ENCODE peak calls at places on chromosomes 5 and 9, in seven cellular contexts. One of them, this sample, is unnamed.

GRCh38 chr9:95085861-95086563 is 231.5 kb downstream of the FANCC start:
- DNase-seq in neuronal stem cell: no peak
- DNase-seq in CD4-positive, alpha-beta T cell: no peak
- DNase-seq in IMR-90: no peak
- DNase-seq in mesenchymal stem cell: no peak
- DNase-seq in HL-60: no peak
- DNase-seq in tibial artery: peak
- DNase-seq in this sample: peak

GRCh38 chr9:104794070-104794469 is 30.1 kb downstream of the NIPSNAP3B start:
- DNase-seq in tibial artery: no peak
- DNase-seq in neuronal stem cell: no peak
- DNase-seq in CD4-positive, alpha-beta T cell: no peak
- DNase-seq in mesenchymal stem cell: no peak
- DNase-seq in HL-60: no peak
- DNase-seq in IMR-90: no peak
- DNase-seq in this sample: no peak

GRCh38 chr9:137068539-137069507 is 1.5 kb downstream of the SAPCD2 start:
- DNase-seq in CD4-positive, alpha-beta T cell: no peak
- DNase-seq in IMR-90: no peak
- DNase-seq in HL-60: no peak
- DNase-seq in neuronal stem cell: no peak
- DNase-seq in tibial artery: no peak
- DNase-seq in mesenchymal stem cell: no peak
- DNase-seq in this sample: no peak

GRCh38 chr9:125043148-125043547 is 100.2 kb downstream of the SCAI start:
- DNase-seq in CD4-positive, alpha-beta T cell: no peak
- DNase-seq in mesenchymal stem cell: no peak
- DNase-seq in HL-60: no peak
- DNase-seq in IMR-90: no peak
- DNase-seq in neuronal stem cell: no peak
- DNase-seq in tibial artery: no peak
- DNase-seq in this sample: no peak

GRCh38 chr9:130194406-130194932 is 22.3 kb downstream of the NCS1 start:
- DNase-seq in tibial artery: no peak
- DNase-seq in IMR-90: no peak
- DNase-seq in HL-60: no peak
- DNase-seq in neuronal stem cell: no peak
- DNase-seq in CD4-positive, alpha-beta T cell: no peak
- DNase-seq in mesenchymal stem cell: no peak
- DNase-seq in this sample: no peak

GRCh38 chr9:37464006-37464405 is 1.2 kb downstream of the ZBTB5 start:
- DNase-seq in CD4-positive, alpha-beta T cell: no peak
- DNase-seq in tibial artery: no peak
- DNase-seq in mesenchymal stem cell: peak
- DNase-seq in neuronal stem cell: no peak
- DNase-seq in IMR-90: no peak
- DNase-seq in HL-60: no peak
- DNase-seq in this sample: no peak

GRCh38 chr9:134376386-134377142 is 50.3 kb downstream of the RXRA start:
- DNase-seq in CD4-positive, alpha-beta T cell: no peak
- DNase-seq in HL-60: no peak
- DNase-seq in tibial artery: no peak
- DNase-seq in mesenchymal stem cell: no peak
- DNase-seq in neuronal stem cell: no peak
- DNase-seq in IMR-90: no peak
- DNase-seq in this sample: no peak

GRCh38 chr9:107260437-107261081 is 22.5 kb upstream of the RAD23B start:
- DNase-seq in mesenchymal stem cell: no peak
- DNase-seq in CD4-positive, alpha-beta T cell: no peak
- DNase-seq in tibial artery: no peak
- DNase-seq in neuronal stem cell: peak
- DNase-seq in IMR-90: no peak
- DNase-seq in HL-60: no peak
- DNase-seq in this sample: no peak

GRCh38 chr9:12723409-12724028 is 30.3 kb downstream of the TYRP1 start:
- DNase-seq in neuronal stem cell: no peak
- DNase-seq in HL-60: no peak
- DNase-seq in IMR-90: peak
- DNase-seq in CD4-positive, alpha-beta T cell: no peak
- DNase-seq in mesenchymal stem cell: peak
- DNase-seq in tibial artery: no peak
- DNase-seq in this sample: no peak

GRCh38 chr9:128702949-128703615 is 779 bp downstream of the PKN3 start:
- DNase-seq in HL-60: no peak
- DNase-seq in tibial artery: peak
- DNase-seq in CD4-positive, alpha-beta T cell: no peak
- DNase-seq in mesenchymal stem cell: peak
- DNase-seq in IMR-90: no peak
- DNase-seq in neuronal stem cell: peak
- DNase-seq in this sample: no peak

DNA sequence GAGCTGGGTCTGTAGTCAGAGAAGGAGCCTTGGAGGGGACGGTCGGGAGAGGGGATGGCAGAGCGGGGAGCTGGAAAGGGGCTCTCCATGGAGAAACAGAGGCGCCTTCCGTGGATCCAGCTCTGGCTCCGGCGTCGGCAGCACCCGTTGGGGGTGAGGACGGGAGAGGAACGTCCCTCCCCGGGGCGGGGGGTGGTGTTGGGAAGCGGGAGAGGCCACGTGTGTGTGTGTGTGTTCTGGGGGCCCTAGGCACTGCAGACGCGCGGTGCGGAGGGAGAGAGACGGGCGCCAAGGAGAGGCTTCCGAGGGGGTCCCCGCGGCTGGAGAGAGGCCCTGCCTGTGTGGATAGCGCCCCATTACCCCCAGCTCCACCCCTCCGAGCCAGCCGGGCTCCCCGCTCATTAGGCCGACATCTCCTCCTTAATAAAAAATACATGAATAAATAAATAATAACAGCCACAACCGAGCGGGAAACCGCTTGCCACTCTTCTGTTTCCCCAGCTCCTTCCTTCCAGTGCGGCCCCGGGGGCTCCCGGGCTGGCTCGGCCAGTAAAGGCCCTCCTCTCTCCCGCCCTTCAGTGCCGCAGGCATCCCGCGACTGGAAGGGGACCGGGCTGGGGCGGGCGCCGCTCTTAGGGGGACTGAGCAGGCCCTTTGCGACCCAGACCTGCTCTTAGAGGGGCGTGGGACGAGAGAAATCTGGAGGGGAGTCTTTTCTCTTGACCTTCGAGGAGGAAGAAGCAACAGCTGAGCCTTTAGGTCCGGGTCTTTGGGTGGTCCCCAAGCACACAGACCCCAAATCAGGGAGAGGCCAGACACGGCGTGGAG is 71.3 kb upstream of the ARAP3 start:
- DNase-seq in tibial artery: no peak
- DNase-seq in IMR-90: no peak
- DNase-seq in CD4-positive, alpha-beta T cell: no peak
- DNase-seq in HL-60: no peak
- DNase-seq in mesenchymal stem cell: no peak
- DNase-seq in neuronal stem cell: no peak
- DNase-seq in this sample: no peak
- H3K27ac ChIP-seq in tibial artery: no peak
- H3K27ac ChIP-seq in IMR-90: no peak
- H3K27ac ChIP-seq in CD4-positive, alpha-beta T cell: no peak
- H3K27ac ChIP-seq in HL-60: no peak
- H3K27ac ChIP-seq in mesenchymal stem cell: no peak
- H3K27ac ChIP-seq in neuronal stem cell: no peak
- H3K27ac ChIP-seq in this sample: no peak

DNA sequence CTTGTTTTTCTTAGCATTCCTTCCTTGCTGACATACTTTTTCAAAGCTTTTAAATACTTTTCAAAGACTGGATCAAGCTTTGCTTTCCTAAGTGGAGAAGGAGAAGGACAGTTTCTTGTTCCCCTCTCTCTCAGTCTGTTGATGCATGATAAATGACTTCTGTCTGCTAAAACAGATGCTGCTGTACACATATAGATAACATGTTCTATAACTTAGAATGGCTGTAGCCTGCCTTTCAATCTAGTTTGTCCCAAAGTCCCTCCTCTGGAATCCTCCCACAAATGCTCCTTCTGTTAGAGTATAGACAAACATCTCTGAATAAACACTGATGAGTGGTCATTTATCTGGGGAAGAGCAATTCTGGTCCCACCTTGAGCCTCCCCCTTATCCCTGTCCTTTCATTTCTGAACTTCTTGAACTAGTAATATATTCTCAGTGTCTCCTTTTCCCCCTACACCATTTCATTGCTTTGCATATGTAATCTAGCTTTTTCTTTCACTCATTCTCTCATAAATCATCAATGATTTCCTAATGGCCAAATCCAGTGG is 5.4 kb upstream of the HEMGN start:
- DNase-seq in mesenchymal stem cell: no peak
- DNase-seq in CD4-positive, alpha-beta T cell: no peak
- DNase-seq in IMR-90: no peak
- DNase-seq in HL-60: no peak
- DNase-seq in tibial artery: no peak
- DNase-seq in neuronal stem cell: no peak
- DNase-seq in this sample: no peak
- H3K27ac ChIP-seq in mesenchymal stem cell: no peak
- H3K27ac ChIP-seq in CD4-positive, alpha-beta T cell: no peak
- H3K27ac ChIP-seq in IMR-90: no peak
- H3K27ac ChIP-seq in HL-60: no peak
- H3K27ac ChIP-seq in tibial artery: no peak
- H3K27ac ChIP-seq in neuronal stem cell: no peak
- H3K27ac ChIP-seq in this sample: no peak

GRCh38 chr9:69172895-69173294 is 1.2 kb upstream of the TJP2 start:
- DNase-seq in HL-60: no peak
- DNase-seq in mesenchymal stem cell: no peak
- DNase-seq in CD4-positive, alpha-beta T cell: no peak
- DNase-seq in tibial artery: no peak
- DNase-seq in neuronal stem cell: no peak
- DNase-seq in IMR-90: no peak
- DNase-seq in this sample: no peak

GRCh38 chr9:69170231-69170630 is 3.8 kb upstream of the TJP2 start:
- DNase-seq in CD4-positive, alpha-beta T cell: no peak
- DNase-seq in mesenchymal stem cell: no peak
- DNase-seq in IMR-90: peak
- DNase-seq in tibial artery: no peak
- DNase-seq in HL-60: no peak
- DNase-seq in neuronal stem cell: no peak
- DNase-seq in this sample: no peak

GRCh38 chr9:69168709-69169217 is 5.3 kb upstream of the TJP2 start:
- DNase-seq in CD4-positive, alpha-beta T cell: peak
- DNase-seq in mesenchymal stem cell: peak
- DNase-seq in neuronal stem cell: no peak
- DNase-seq in tibial artery: no peak
- DNase-seq in IMR-90: peak
- DNase-seq in HL-60: no peak
- DNase-seq in this sample: no peak

GRCh38 chr9:69171517-69171916 is 2.6 kb upstream of the TJP2 start:
- DNase-seq in neuronal stem cell: no peak
- DNase-seq in IMR-90: no peak
- DNase-seq in mesenchymal stem cell: no peak
- DNase-seq in CD4-positive, alpha-beta T cell: no peak
- DNase-seq in tibial artery: no peak
- DNase-seq in HL-60: no peak
- DNase-seq in this sample: no peak

DNA sequence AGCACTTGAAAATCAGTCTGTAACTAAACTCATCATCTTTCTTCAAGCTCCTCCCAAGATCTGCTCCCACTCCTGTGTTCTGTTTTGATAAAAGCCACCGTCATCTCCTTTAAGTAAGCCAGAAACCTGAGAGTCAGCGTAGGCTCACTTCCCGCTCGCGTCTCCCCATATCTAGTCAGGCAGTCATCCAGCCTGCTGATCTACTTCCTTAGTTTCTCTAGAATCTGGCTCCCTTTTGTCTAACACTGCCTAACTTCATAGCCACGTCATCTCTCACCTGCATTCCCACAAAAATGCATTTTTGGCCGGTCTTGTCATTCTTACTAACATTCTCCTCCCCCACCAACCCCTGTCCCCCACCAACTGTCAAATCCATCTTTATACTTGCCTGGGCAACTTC is 3.0 kb upstream of the TJP2 start:
- DNase-seq in IMR-90: peak
- DNase-seq in CD4-positive, alpha-beta T cell: no peak
- DNase-seq in HL-60: no peak
- DNase-seq in neuronal stem cell: no peak
- DNase-seq in mesenchymal stem cell: no peak
- DNase-seq in tibial artery: no peak
- DNase-seq in this sample: no peak
- H3K27ac ChIP-seq in IMR-90: no peak
- H3K27ac ChIP-seq in CD4-positive, alpha-beta T cell: no peak
- H3K27ac ChIP-seq in HL-60: no peak
- H3K27ac ChIP-seq in neuronal stem cell: no peak
- H3K27ac ChIP-seq in mesenchymal stem cell: no peak
- H3K27ac ChIP-seq in tibial artery: no peak
- H3K27ac ChIP-seq in this sample: no peak

DNA sequence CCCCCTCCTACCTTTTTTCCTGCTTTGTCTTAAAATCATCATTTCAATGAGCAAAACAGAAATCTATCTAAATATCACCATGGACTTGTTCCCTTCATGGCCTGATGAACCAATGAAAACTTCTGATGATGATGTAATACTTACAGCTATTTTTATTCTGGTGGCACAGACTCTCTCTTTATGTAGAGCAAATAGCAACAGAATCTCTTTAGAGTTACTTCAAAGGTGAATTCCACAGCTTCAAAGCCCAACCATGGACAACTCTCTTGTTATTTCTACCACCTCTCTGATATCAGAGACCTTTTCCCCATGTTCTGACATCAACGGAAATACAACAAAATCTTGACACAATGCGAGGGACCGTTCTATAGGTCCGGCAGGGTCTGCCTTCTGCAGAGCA is 70.1 kb downstream of the RETREG1 start:
- DNase-seq in mesenchymal stem cell: no peak
- DNase-seq in tibial artery: no peak
- DNase-seq in HL-60: no peak
- DNase-seq in neuronal stem cell: no peak
- DNase-seq in IMR-90: no peak
- DNase-seq in CD4-positive, alpha-beta T cell: no peak
- DNase-seq in this sample: no peak
- H3K27ac ChIP-seq in mesenchymal stem cell: peak
- H3K27ac ChIP-seq in tibial artery: no peak
- H3K27ac ChIP-seq in HL-60: no peak
- H3K27ac ChIP-seq in neuronal stem cell: no peak
- H3K27ac ChIP-seq in IMR-90: no peak
- H3K27ac ChIP-seq in CD4-positive, alpha-beta T cell: no peak
- H3K27ac ChIP-seq in this sample: peak

GRCh38 chr5:148837383-148837782 is 11.0 kb downstream of the ADRB2 start:
- DNase-seq in IMR-90: no peak
- DNase-seq in HL-60: no peak
- DNase-seq in tibial artery: no peak
- DNase-seq in neuronal stem cell: no peak
- DNase-seq in CD4-positive, alpha-beta T cell: no peak
- DNase-seq in mesenchymal stem cell: no peak
- DNase-seq in this sample: no peak
- H3K27ac ChIP-seq in IMR-90: no peak
- H3K27ac ChIP-seq in HL-60: no peak
- H3K27ac ChIP-seq in tibial artery: no peak
- H3K27ac ChIP-seq in neuronal stem cell: no peak
- H3K27ac ChIP-seq in CD4-positive, alpha-beta T cell: no peak
- H3K27ac ChIP-seq in mesenchymal stem cell: no peak
- H3K27ac ChIP-seq in this sample: no peak

GRCh38 chr5:156896545-156896944 is 46.5 kb downstream of the PPP1R2B start:
- DNase-seq in IMR-90: no peak
- DNase-seq in HL-60: no peak
- DNase-seq in neuronal stem cell: no peak
- DNase-seq in CD4-positive, alpha-beta T cell: no peak
- DNase-seq in tibial artery: no peak
- DNase-seq in mesenchymal stem cell: no peak
- DNase-seq in this sample: no peak
- H3K27ac ChIP-seq in IMR-90: no peak
- H3K27ac ChIP-seq in HL-60: no peak
- H3K27ac ChIP-seq in neuronal stem cell: no peak
- H3K27ac ChIP-seq in CD4-positive, alpha-beta T cell: no peak
- H3K27ac ChIP-seq in tibial artery: no peak
- H3K27ac ChIP-seq in mesenchymal stem cell: no peak
- H3K27ac ChIP-seq in this sample: no peak